ENCODE peak calls at places on chromosomes 6 and 20, in five cellular contexts. One of them, this sample, is unnamed.

GRCh38 chr6:87756858-87757257 is 54.8 kb upstream of the AKIRIN2 start:
- DNase-seq in hepatocyte: no peak
- DNase-seq in activated naive CD4-positive, alpha-beta T cell treated with anti-CD3 and anti-CD28 coated beads, Interleukin-2, amount 50 U/mL, for 16 hours: no peak
- DNase-seq in retinal pigment epithelial cell: no peak
- DNase-seq in activated gamma-delta T cell treated with Interleukin-2 at 50 U/mL for 16 hours: peak
- DNase-seq in this sample: peak

GRCh38 chr6:24524801-24525200 is 30.0 kb downstream of the ALDH5A1 start:
- DNase-seq in hepatocyte: peak
- DNase-seq in activated naive CD4-positive, alpha-beta T cell treated with anti-CD3 and anti-CD28 coated beads, Interleukin-2, amount 50 U/mL, for 16 hours: no peak
- DNase-seq in retinal pigment epithelial cell: peak
- DNase-seq in activated gamma-delta T cell treated with Interleukin-2 at 50 U/mL for 16 hours: no peak
- DNase-seq in this sample: peak

GRCh38 chr6:108653864-108654402 is 93.2 kb downstream of the FOXO3 start:
- DNase-seq in hepatocyte: no peak
- DNase-seq in activated naive CD4-positive, alpha-beta T cell treated with anti-CD3 and anti-CD28 coated beads, Interleukin-2, amount 50 U/mL, for 16 hours: no peak
- DNase-seq in retinal pigment epithelial cell: no peak
- DNase-seq in activated gamma-delta T cell treated with Interleukin-2 at 50 U/mL for 16 hours: no peak
- DNase-seq in this sample: peak

GRCh38 chr6:63660737-63661136 is 25.1 kb downstream of the PHF3 start:
- DNase-seq in hepatocyte: no peak
- DNase-seq in activated naive CD4-positive, alpha-beta T cell treated with anti-CD3 and anti-CD28 coated beads, Interleukin-2, amount 50 U/mL, for 16 hours: no peak
- DNase-seq in retinal pigment epithelial cell: no peak
- DNase-seq in activated gamma-delta T cell treated with Interleukin-2 at 50 U/mL for 16 hours: no peak
- DNase-seq in this sample: no peak

GRCh38 chr6:152552616-152553209 is 84.4 kb downstream of the SYNE1 start:
- DNase-seq in hepatocyte: peak
- DNase-seq in activated naive CD4-positive, alpha-beta T cell treated with anti-CD3 and anti-CD28 coated beads, Interleukin-2, amount 50 U/mL, for 16 hours: no peak
- DNase-seq in retinal pigment epithelial cell: no peak
- DNase-seq in activated gamma-delta T cell treated with Interleukin-2 at 50 U/mL for 16 hours: peak
- DNase-seq in this sample: peak

GRCh38 chr20:63183422-63184146 is 32.3 kb downstream of the YTHDF1 start:
- DNase-seq in hepatocyte: peak
- DNase-seq in activated naive CD4-positive, alpha-beta T cell treated with anti-CD3 and anti-CD28 coated beads, Interleukin-2, amount 50 U/mL, for 16 hours: peak
- DNase-seq in retinal pigment epithelial cell: no peak
- DNase-seq in activated gamma-delta T cell treated with Interleukin-2 at 50 U/mL for 16 hours: peak
- DNase-seq in this sample: peak

GRCh38 chr20:24692429-24693190 is 223.2 kb downstream of the SYNDIG1 start:
- DNase-seq in hepatocyte: no peak
- DNase-seq in activated naive CD4-positive, alpha-beta T cell treated with anti-CD3 and anti-CD28 coated beads, Interleukin-2, amount 50 U/mL, for 16 hours: no peak
- DNase-seq in retinal pigment epithelial cell: no peak
- DNase-seq in activated gamma-delta T cell treated with Interleukin-2 at 50 U/mL for 16 hours: no peak
- DNase-seq in this sample: no peak

GRCh38 chr20:11891081-11891826 is 26.4 kb upstream of the BTBD3 start:
- DNase-seq in hepatocyte: peak
- DNase-seq in activated naive CD4-positive, alpha-beta T cell treated with anti-CD3 and anti-CD28 coated beads, Interleukin-2, amount 50 U/mL, for 16 hours: peak
- DNase-seq in retinal pigment epithelial cell: no peak
- DNase-seq in activated gamma-delta T cell treated with Interleukin-2 at 50 U/mL for 16 hours: no peak
- DNase-seq in this sample: peak

GRCh38 chr6:119347466-119348307 is 1.9 kb downstream of the MAN1A1 start:
- DNase-seq in hepatocyte: peak
- DNase-seq in activated naive CD4-positive, alpha-beta T cell treated with anti-CD3 and anti-CD28 coated beads, Interleukin-2, amount 50 U/mL, for 16 hours: peak
- DNase-seq in retinal pigment epithelial cell: no peak
- DNase-seq in activated gamma-delta T cell treated with Interleukin-2 at 50 U/mL for 16 hours: peak
- DNase-seq in this sample: peak

GRCh38 chr6:111793711-111794111 is 79.5 kb downstream of the FYN start:
- DNase-seq in hepatocyte: no peak
- DNase-seq in activated naive CD4-positive, alpha-beta T cell treated with anti-CD3 and anti-CD28 coated beads, Interleukin-2, amount 50 U/mL, for 16 hours: no peak
- DNase-seq in retinal pigment epithelial cell: no peak
- DNase-seq in activated gamma-delta T cell treated with Interleukin-2 at 50 U/mL for 16 hours: peak
- DNase-seq in this sample: no peak

GRCh38 chr20:13995841-13996240 is 525 bp downstream of the MACROD2 start:
- DNase-seq in hepatocyte: peak
- DNase-seq in activated naive CD4-positive, alpha-beta T cell treated with anti-CD3 and anti-CD28 coated beads, Interleukin-2, amount 50 U/mL, for 16 hours: no peak
- DNase-seq in retinal pigment epithelial cell: no peak
- DNase-seq in activated gamma-delta T cell treated with Interleukin-2 at 50 U/mL for 16 hours: no peak
- DNase-seq in this sample: peak

GRCh38 chr6:118080547-118080946 is 173.5 kb downstream of the SLC35F1 start:
- DNase-seq in hepatocyte: no peak
- DNase-seq in activated naive CD4-positive, alpha-beta T cell treated with anti-CD3 and anti-CD28 coated beads, Interleukin-2, amount 50 U/mL, for 16 hours: no peak
- DNase-seq in retinal pigment epithelial cell: no peak
- DNase-seq in activated gamma-delta T cell treated with Interleukin-2 at 50 U/mL for 16 hours: no peak
- DNase-seq in this sample: no peak

GRCh38 chr6:96931198-96931597 is 6.7 kb downstream of the KLHL32 start:
- DNase-seq in hepatocyte: no peak
- DNase-seq in activated naive CD4-positive, alpha-beta T cell treated with anti-CD3 and anti-CD28 coated beads, Interleukin-2, amount 50 U/mL, for 16 hours: no peak
- DNase-seq in retinal pigment epithelial cell: no peak
- DNase-seq in activated gamma-delta T cell treated with Interleukin-2 at 50 U/mL for 16 hours: no peak
- DNase-seq in this sample: no peak

GRCh38 chr6:43093361-43094289 is 17.5 kb downstream of the PTK7 start:
- DNase-seq in hepatocyte: no peak
- DNase-seq in activated naive CD4-positive, alpha-beta T cell treated with anti-CD3 and anti-CD28 coated beads, Interleukin-2, amount 50 U/mL, for 16 hours: no peak
- DNase-seq in retinal pigment epithelial cell: no peak
- DNase-seq in activated gamma-delta T cell treated with Interleukin-2 at 50 U/mL for 16 hours: no peak
- DNase-seq in this sample: no peak

GRCh38 chr20:32613596-32614053 is 28.5 kb upstream of the NOL4L start:
- DNase-seq in hepatocyte: no peak
- DNase-seq in activated naive CD4-positive, alpha-beta T cell treated with anti-CD3 and anti-CD28 coated beads, Interleukin-2, amount 50 U/mL, for 16 hours: no peak
- DNase-seq in retinal pigment epithelial cell: no peak
- DNase-seq in activated gamma-delta T cell treated with Interleukin-2 at 50 U/mL for 16 hours: no peak
- DNase-seq in this sample: no peak

GRCh38 chr6:47669684-47670515 is 28.5 kb upstream of the ADGRF4 start:
- DNase-seq in hepatocyte: peak
- DNase-seq in activated naive CD4-positive, alpha-beta T cell treated with anti-CD3 and anti-CD28 coated beads, Interleukin-2, amount 50 U/mL, for 16 hours: no peak
- DNase-seq in retinal pigment epithelial cell: peak
- DNase-seq in activated gamma-delta T cell treated with Interleukin-2 at 50 U/mL for 16 hours: no peak
- DNase-seq in this sample: no peak

GRCh38 chr6:27502508-27503435 is 29.9 kb upstream of the ZNF184 start:
- DNase-seq in hepatocyte: peak
- DNase-seq in activated naive CD4-positive, alpha-beta T cell treated with anti-CD3 and anti-CD28 coated beads, Interleukin-2, amount 50 U/mL, for 16 hours: peak
- DNase-seq in retinal pigment epithelial cell: no peak
- DNase-seq in activated gamma-delta T cell treated with Interleukin-2 at 50 U/mL for 16 hours: peak
- DNase-seq in this sample: peak

GRCh38 chr20:59677586-59677985 is 73.2 kb downstream of the PHACTR3 start:
- DNase-seq in hepatocyte: no peak
- DNase-seq in activated naive CD4-positive, alpha-beta T cell treated with anti-CD3 and anti-CD28 coated beads, Interleukin-2, amount 50 U/mL, for 16 hours: no peak
- DNase-seq in retinal pigment epithelial cell: no peak
- DNase-seq in activated gamma-delta T cell treated with Interleukin-2 at 50 U/mL for 16 hours: no peak
- DNase-seq in this sample: no peak

GRCh38 chr6:101918476-101918875 is 525.0 kb downstream of the GRIK2 start:
- DNase-seq in hepatocyte: no peak
- DNase-seq in activated naive CD4-positive, alpha-beta T cell treated with anti-CD3 and anti-CD28 coated beads, Interleukin-2, amount 50 U/mL, for 16 hours: no peak
- DNase-seq in retinal pigment epithelial cell: no peak
- DNase-seq in activated gamma-delta T cell treated with Interleukin-2 at 50 U/mL for 16 hours: no peak
- DNase-seq in this sample: no peak

GRCh38 chr6:37259191-37259590 is 1.2 kb upstream of the TMEM217 start:
- DNase-seq in hepatocyte: no peak
- DNase-seq in activated naive CD4-positive, alpha-beta T cell treated with anti-CD3 and anti-CD28 coated beads, Interleukin-2, amount 50 U/mL, for 16 hours: no peak
- DNase-seq in retinal pigment epithelial cell: no peak
- DNase-seq in activated gamma-delta T cell treated with Interleukin-2 at 50 U/mL for 16 hours: no peak
- DNase-seq in this sample: peak

GRCh38 chr6:98574991-98575390 is 259.4 kb upstream of the POU3F2 start:
- DNase-seq in hepatocyte: peak
- DNase-seq in activated naive CD4-positive, alpha-beta T cell treated with anti-CD3 and anti-CD28 coated beads, Interleukin-2, amount 50 U/mL, for 16 hours: no peak
- DNase-seq in retinal pigment epithelial cell: no peak
- DNase-seq in activated gamma-delta T cell treated with Interleukin-2 at 50 U/mL for 16 hours: no peak
- DNase-seq in this sample: no peak

GRCh38 chr6:168320661-168321060 is 1.1 kb upstream of the DACT2 start:
- DNase-seq in hepatocyte: no peak
- DNase-seq in activated naive CD4-positive, alpha-beta T cell treated with anti-CD3 and anti-CD28 coated beads, Interleukin-2, amount 50 U/mL, for 16 hours: no peak
- DNase-seq in retinal pigment epithelial cell: no peak
- DNase-seq in activated gamma-delta T cell treated with Interleukin-2 at 50 U/mL for 16 hours: no peak
- DNase-seq in this sample: no peak

GRCh38 chr6:109050012-109050411 is 44.6 kb downstream of the SESN1 start:
- DNase-seq in hepatocyte: no peak
- DNase-seq in activated naive CD4-positive, alpha-beta T cell treated with anti-CD3 and anti-CD28 coated beads, Interleukin-2, amount 50 U/mL, for 16 hours: no peak
- DNase-seq in retinal pigment epithelial cell: no peak
- DNase-seq in activated gamma-delta T cell treated with Interleukin-2 at 50 U/mL for 16 hours: no peak
- DNase-seq in this sample: no peak

GRCh38 chr6:163777379-163777686 is 362.8 kb downstream of the QKI start:
- DNase-seq in hepatocyte: no peak
- DNase-seq in activated naive CD4-positive, alpha-beta T cell treated with anti-CD3 and anti-CD28 coated beads, Interleukin-2, amount 50 U/mL, for 16 hours: no peak
- DNase-seq in retinal pigment epithelial cell: no peak
- DNase-seq in activated gamma-delta T cell treated with Interleukin-2 at 50 U/mL for 16 hours: no peak
- DNase-seq in this sample: no peak

GRCh38 chr20:58570181-58570859 is 55.1 kb upstream of the APCDD1L start:
- DNase-seq in hepatocyte: no peak
- DNase-seq in activated naive CD4-positive, alpha-beta T cell treated with anti-CD3 and anti-CD28 coated beads, Interleukin-2, amount 50 U/mL, for 16 hours: no peak
- DNase-seq in retinal pigment epithelial cell: no peak
- DNase-seq in activated gamma-delta T cell treated with Interleukin-2 at 50 U/mL for 16 hours: no peak
- DNase-seq in this sample: no peak

GRCh38 chr6:42339991-42340401 is 111.7 kb downstream of the TRERF1 start:
- DNase-seq in hepatocyte: no peak
- DNase-seq in activated naive CD4-positive, alpha-beta T cell treated with anti-CD3 and anti-CD28 coated beads, Interleukin-2, amount 50 U/mL, for 16 hours: peak
- DNase-seq in retinal pigment epithelial cell: no peak
- DNase-seq in activated gamma-delta T cell treated with Interleukin-2 at 50 U/mL for 16 hours: no peak
- DNase-seq in this sample: no peak

GRCh38 chr6:114955363-114955762 is 612.5 kb upstream of the HS3ST5 start:
- DNase-seq in hepatocyte: no peak
- DNase-seq in activated naive CD4-positive, alpha-beta T cell treated with anti-CD3 and anti-CD28 coated beads, Interleukin-2, amount 50 U/mL, for 16 hours: no peak
- DNase-seq in retinal pigment epithelial cell: no peak
- DNase-seq in activated gamma-delta T cell treated with Interleukin-2 at 50 U/mL for 16 hours: no peak
- DNase-seq in this sample: no peak

GRCh38 chr6:124961784-124962611 is at the start of gene RNF217:
- DNase-seq in hepatocyte: peak
- DNase-seq in activated naive CD4-positive, alpha-beta T cell treated with anti-CD3 and anti-CD28 coated beads, Interleukin-2, amount 50 U/mL, for 16 hours: no peak
- DNase-seq in retinal pigment epithelial cell: no peak
- DNase-seq in activated gamma-delta T cell treated with Interleukin-2 at 50 U/mL for 16 hours: no peak
- DNase-seq in this sample: peak

GRCh38 chr6:17101422-17102257 is at the start of gene STMND1:
- DNase-seq in hepatocyte: peak
- DNase-seq in activated naive CD4-positive, alpha-beta T cell treated with anti-CD3 and anti-CD28 coated beads, Interleukin-2, amount 50 U/mL, for 16 hours: no peak
- DNase-seq in retinal pigment epithelial cell: no peak
- DNase-seq in activated gamma-delta T cell treated with Interleukin-2 at 50 U/mL for 16 hours: no peak
- DNase-seq in this sample: peak

GRCh38 chr6:21327326-21328140 is 266.0 kb upstream of the SOX4 start:
- DNase-seq in hepatocyte: no peak
- DNase-seq in activated naive CD4-positive, alpha-beta T cell treated with anti-CD3 and anti-CD28 coated beads, Interleukin-2, amount 50 U/mL, for 16 hours: no peak
- DNase-seq in retinal pigment epithelial cell: no peak
- DNase-seq in activated gamma-delta T cell treated with Interleukin-2 at 50 U/mL for 16 hours: no peak
- DNase-seq in this sample: no peak

GRCh38 chr6:149614352-149614751 is 34.2 kb downstream of the KATNA1 start:
- DNase-seq in hepatocyte: no peak
- DNase-seq in activated naive CD4-positive, alpha-beta T cell treated with anti-CD3 and anti-CD28 coated beads, Interleukin-2, amount 50 U/mL, for 16 hours: no peak
- DNase-seq in retinal pigment epithelial cell: peak
- DNase-seq in activated gamma-delta T cell treated with Interleukin-2 at 50 U/mL for 16 hours: no peak
- DNase-seq in this sample: no peak

GRCh38 chr6:119138906-119139541 is 60.6 kb upstream of the FAM184A start:
- DNase-seq in hepatocyte: no peak
- DNase-seq in activated naive CD4-positive, alpha-beta T cell treated with anti-CD3 and anti-CD28 coated beads, Interleukin-2, amount 50 U/mL, for 16 hours: no peak
- DNase-seq in retinal pigment epithelial cell: no peak
- DNase-seq in activated gamma-delta T cell treated with Interleukin-2 at 50 U/mL for 16 hours: no peak
- DNase-seq in this sample: no peak

GRCh38 chr20:50248104-50248631 is 57.5 kb downstream of the CEBPB start:
- DNase-seq in hepatocyte: no peak
- DNase-seq in activated naive CD4-positive, alpha-beta T cell treated with anti-CD3 and anti-CD28 coated beads, Interleukin-2, amount 50 U/mL, for 16 hours: no peak
- DNase-seq in retinal pigment epithelial cell: no peak
- DNase-seq in activated gamma-delta T cell treated with Interleukin-2 at 50 U/mL for 16 hours: no peak
- DNase-seq in this sample: no peak

GRCh38 chr20:44730441-44730840 is 15.2 kb upstream of the KCNK15 start:
- DNase-seq in hepatocyte: peak
- DNase-seq in activated naive CD4-positive, alpha-beta T cell treated with anti-CD3 and anti-CD28 coated beads, Interleukin-2, amount 50 U/mL, for 16 hours: no peak
- DNase-seq in retinal pigment epithelial cell: peak
- DNase-seq in activated gamma-delta T cell treated with Interleukin-2 at 50 U/mL for 16 hours: no peak
- DNase-seq in this sample: peak

GRCh38 chr6:56226946-56227879 is 20.2 kb downstream of the COL21A1 start:
- DNase-seq in hepatocyte: no peak
- DNase-seq in activated naive CD4-positive, alpha-beta T cell treated with anti-CD3 and anti-CD28 coated beads, Interleukin-2, amount 50 U/mL, for 16 hours: no peak
- DNase-seq in retinal pigment epithelial cell: no peak
- DNase-seq in activated gamma-delta T cell treated with Interleukin-2 at 50 U/mL for 16 hours: no peak
- DNase-seq in this sample: no peak

GRCh38 chr6:170445487-170445886 is 107.6 kb downstream of the PSMB1 start:
- DNase-seq in hepatocyte: no peak
- DNase-seq in activated naive CD4-positive, alpha-beta T cell treated with anti-CD3 and anti-CD28 coated beads, Interleukin-2, amount 50 U/mL, for 16 hours: no peak
- DNase-seq in retinal pigment epithelial cell: no peak
- DNase-seq in activated gamma-delta T cell treated with Interleukin-2 at 50 U/mL for 16 hours: no peak
- DNase-seq in this sample: no peak

GRCh38 chr6:31822038-31822821 is 5.3 kb upstream of the HSPA1B start:
- DNase-seq in hepatocyte: peak
- DNase-seq in activated naive CD4-positive, alpha-beta T cell treated with anti-CD3 and anti-CD28 coated beads, Interleukin-2, amount 50 U/mL, for 16 hours: peak
- DNase-seq in retinal pigment epithelial cell: no peak
- DNase-seq in activated gamma-delta T cell treated with Interleukin-2 at 50 U/mL for 16 hours: peak
- DNase-seq in this sample: peak

GRCh38 chr6:29806387-29806786 is 21.2 kb upstream of the HLA-G start:
- DNase-seq in hepatocyte: no peak
- DNase-seq in activated naive CD4-positive, alpha-beta T cell treated with anti-CD3 and anti-CD28 coated beads, Interleukin-2, amount 50 U/mL, for 16 hours: no peak
- DNase-seq in retinal pigment epithelial cell: no peak
- DNase-seq in activated gamma-delta T cell treated with Interleukin-2 at 50 U/mL for 16 hours: no peak
- DNase-seq in this sample: no peak

GRCh38 chr6:36676142-36677058 is 2.1 kb upstream of the CDKN1A start:
- DNase-seq in hepatocyte: no peak
- DNase-seq in activated naive CD4-positive, alpha-beta T cell treated with anti-CD3 and anti-CD28 coated beads, Interleukin-2, amount 50 U/mL, for 16 hours: no peak
- DNase-seq in retinal pigment epithelial cell: no peak
- DNase-seq in activated gamma-delta T cell treated with Interleukin-2 at 50 U/mL for 16 hours: no peak
- DNase-seq in this sample: peak

GRCh38 chr6:75691012-75691411 is 58.0 kb upstream of the MYO6 start:
- DNase-seq in hepatocyte: no peak
- DNase-seq in activated naive CD4-positive, alpha-beta T cell treated with anti-CD3 and anti-CD28 coated beads, Interleukin-2, amount 50 U/mL, for 16 hours: no peak
- DNase-seq in retinal pigment epithelial cell: no peak
- DNase-seq in activated gamma-delta T cell treated with Interleukin-2 at 50 U/mL for 16 hours: no peak
- DNase-seq in this sample: peak